ENCODE peak calls at places on chromosomes 3 and 15, in five cellular contexts. Y is AG04450; U is Peyer's patch; M is CD8-positive, alpha-beta T cell; C is endothelial cell. P is an unnamed sample.

GRCh38 chr3:128407986-128408692 is 58.6 kb downstream of the DNAJB8 start:
- DNase-seq in M (no peak), Y (no peak), U (no peak), C (no peak), P (no peak)

GRCh38 chr3:11671648-11672100 is 28.0 kb upstream of the VGLL4 start:
- DNase-seq in Y (no peak), U (peak), C (no peak), M (no peak), P (no peak)

GRCh38 chr3:98519351-98519750 is 3.4 kb downstream of the CLDND1 start:
- DNase-seq in C (no peak), U (no peak), Y (no peak), M (no peak), P (no peak)

GRCh38 chr15:67822537-67823370 is 2.6 kb upstream of the SKOR1 start:
- DNase-seq in Y (no peak), C (peak), M (no peak), U (no peak), P (no peak)

GRCh38 chr15:67148196-67148701 is 82.8 kb downstream of the SMAD3 start:
- DNase-seq in Y (no peak), C (no peak), U (peak), M (no peak), P (no peak)

GRCh38 chr15:90633361-90633760 is 83.8 kb upstream of the BLM start:
- DNase-seq in M (no peak), C (no peak), Y (no peak), U (no peak), P (no peak)

GRCh38 chr15:76916369-76916768 is 11.2 kb upstream of the SCAPER start:
- DNase-seq in M (no peak), Y (no peak), U (no peak), C (no peak), P (no peak)

GRCh38 chr3:72338082-72338941 is 509.9 kb downstream of the SHQ1 start:
- DNase-seq in U (no peak), M (no peak), C (no peak), Y (no peak), P (no peak)

GRCh38 chr3:103918336-103918735 is 1448.4 kb upstream of the ALCAM start:
- DNase-seq in M (no peak), U (no peak), Y (no peak), C (no peak), P (no peak)

GRCh38 chr15:39680868-39681267 is 100.0 kb downstream of the THBS1 start:
- DNase-seq in M (no peak), Y (no peak), U (no peak), C (no peak), P (no peak)

GRCh38 chr3:55097441-55097840 is 169.6 kb upstream of the LRTM1 start:
- DNase-seq in C (no peak), M (no peak), U (no peak), Y (no peak), P (no peak)

GRCh38 chr3:82329300-82329699 is 567.9 kb upstream of the GBE1 start:
- DNase-seq in U (no peak), Y (no peak), M (no peak), C (no peak), P (no peak)

GRCh38 chr15:70863450-70864218 is 9.7 kb upstream of the LARP6 start:
- DNase-seq in M (no peak), C (no peak), Y (no peak), U (no peak), P (no peak)

GRCh38 chr3:15512173-15512572 is 9.3 kb downstream of the COLQ start:
- DNase-seq in C (no peak), M (no peak), U (no peak), Y (peak), P (no peak)

GRCh38 chr3:8966820-8967348 is 3.6 kb upstream of the RAD18 start:
- DNase-seq in C (no peak), U (no peak), M (no peak), Y (no peak), P (no peak)

GRCh38 chr3:187040637-187041361 is 98.5 kb downstream of the RPL39L start:
- DNase-seq in C (no peak), M (no peak), Y (no peak), U (no peak), P (no peak)

GRCh38 chr3:13655074-13655913 is 106.4 kb downstream of the FBLN2 start:
- DNase-seq in C (peak), Y (no peak), U (no peak), M (no peak), P (peak)

P was measured in D721Med.